ENCODE peak calls at places on chromosomes 5 and 9, in eight cellular contexts. One of them, this sample, is unnamed.

GRCh38 chr9:126471084-126471611 is 142.6 kb upstream of the LMX1B start:
- DNase-seq in stimulated activated CD4-positive, alpha-beta T cell treated with anti-CD3 and anti-CD28 coated beads, Interleukin-4, amount 100 ng/mL, for 48 hours: peak
- DNase-seq in right cardiac atrium: peak
- DNase-seq in kidney epithelial cell: no peak
- DNase-seq in heart left ventricle: peak
- DNase-seq in fibroblast of pulmonary artery: peak
- DNase-seq in AG08395: no peak
- DNase-seq in effector memory CD4-positive, alpha-beta T cell: peak
- DNase-seq in this sample: peak

GRCh38 chr5:40717281-40717680 is 37.6 kb downstream of the PTGER4 start:
- DNase-seq in heart left ventricle: no peak
- DNase-seq in AG08395: peak
- DNase-seq in effector memory CD4-positive, alpha-beta T cell: no peak
- DNase-seq in fibroblast of pulmonary artery: peak
- DNase-seq in kidney epithelial cell: no peak
- DNase-seq in right cardiac atrium: no peak
- DNase-seq in stimulated activated CD4-positive, alpha-beta T cell treated with anti-CD3 and anti-CD28 coated beads, Interleukin-4, amount 100 ng/mL, for 48 hours: no peak
- DNase-seq in this sample: no peak

GRCh38 chr5:119445544-119445943 is 6.8 kb upstream of the HSD17B4 start:
- DNase-seq in right cardiac atrium: no peak
- DNase-seq in fibroblast of pulmonary artery: no peak
- DNase-seq in kidney epithelial cell: no peak
- DNase-seq in heart left ventricle: no peak
- DNase-seq in stimulated activated CD4-positive, alpha-beta T cell treated with anti-CD3 and anti-CD28 coated beads, Interleukin-4, amount 100 ng/mL, for 48 hours: no peak
- DNase-seq in AG08395: no peak
- DNase-seq in effector memory CD4-positive, alpha-beta T cell: no peak
- DNase-seq in this sample: no peak

GRCh38 chr5:132011561-132012384 is at the start of gene ACSL6:
- DNase-seq in stimulated activated CD4-positive, alpha-beta T cell treated with anti-CD3 and anti-CD28 coated beads, Interleukin-4, amount 100 ng/mL, for 48 hours: no peak
- DNase-seq in effector memory CD4-positive, alpha-beta T cell: peak
- DNase-seq in AG08395: no peak
- DNase-seq in kidney epithelial cell: no peak
- DNase-seq in right cardiac atrium: peak
- DNase-seq in heart left ventricle: peak
- DNase-seq in fibroblast of pulmonary artery: no peak
- DNase-seq in this sample: no peak

GRCh38 chr9:76302947-76303550 is 91.2 kb downstream of the RFK start:
- DNase-seq in fibroblast of pulmonary artery: peak
- DNase-seq in right cardiac atrium: no peak
- DNase-seq in AG08395: peak
- DNase-seq in effector memory CD4-positive, alpha-beta T cell: no peak
- DNase-seq in heart left ventricle: no peak
- DNase-seq in stimulated activated CD4-positive, alpha-beta T cell treated with anti-CD3 and anti-CD28 coated beads, Interleukin-4, amount 100 ng/mL, for 48 hours: no peak
- DNase-seq in kidney epithelial cell: no peak
- DNase-seq in this sample: no peak

GRCh38 chr9:129595323-129595741 is 25.6 kb downstream of the C9orf50 start:
- DNase-seq in heart left ventricle: no peak
- DNase-seq in fibroblast of pulmonary artery: no peak
- DNase-seq in stimulated activated CD4-positive, alpha-beta T cell treated with anti-CD3 and anti-CD28 coated beads, Interleukin-4, amount 100 ng/mL, for 48 hours: no peak
- DNase-seq in AG08395: peak
- DNase-seq in kidney epithelial cell: no peak
- DNase-seq in right cardiac atrium: peak
- DNase-seq in effector memory CD4-positive, alpha-beta T cell: no peak
- DNase-seq in this sample: no peak

GRCh38 chr9:24487946-24488345 is 57.8 kb downstream of the IZUMO3 start:
- DNase-seq in AG08395: no peak
- DNase-seq in effector memory CD4-positive, alpha-beta T cell: no peak
- DNase-seq in heart left ventricle: no peak
- DNase-seq in kidney epithelial cell: no peak
- DNase-seq in right cardiac atrium: no peak
- DNase-seq in stimulated activated CD4-positive, alpha-beta T cell treated with anti-CD3 and anti-CD28 coated beads, Interleukin-4, amount 100 ng/mL, for 48 hours: no peak
- DNase-seq in fibroblast of pulmonary artery: no peak
- DNase-seq in this sample: no peak

GRCh38 chr5:75475364-75475763 is 36.1 kb downstream of the CERT1 start:
- DNase-seq in kidney epithelial cell: no peak
- DNase-seq in stimulated activated CD4-positive, alpha-beta T cell treated with anti-CD3 and anti-CD28 coated beads, Interleukin-4, amount 100 ng/mL, for 48 hours: no peak
- DNase-seq in right cardiac atrium: no peak
- DNase-seq in AG08395: no peak
- DNase-seq in effector memory CD4-positive, alpha-beta T cell: no peak
- DNase-seq in heart left ventricle: no peak
- DNase-seq in fibroblast of pulmonary artery: no peak
- DNase-seq in this sample: no peak

GRCh38 chr5:172616730-172617129 is 24.3 kb upstream of the NEURL1B start:
- DNase-seq in heart left ventricle: peak
- DNase-seq in kidney epithelial cell: no peak
- DNase-seq in effector memory CD4-positive, alpha-beta T cell: no peak
- DNase-seq in right cardiac atrium: peak
- DNase-seq in stimulated activated CD4-positive, alpha-beta T cell treated with anti-CD3 and anti-CD28 coated beads, Interleukin-4, amount 100 ng/mL, for 48 hours: no peak
- DNase-seq in fibroblast of pulmonary artery: peak
- DNase-seq in AG08395: no peak
- DNase-seq in this sample: no peak

GRCh38 chr5:157100140-157100679 is 8.6 kb downstream of the HAVCR2 start:
- DNase-seq in fibroblast of pulmonary artery: peak
- DNase-seq in right cardiac atrium: no peak
- DNase-seq in kidney epithelial cell: peak
- DNase-seq in effector memory CD4-positive, alpha-beta T cell: no peak
- DNase-seq in AG08395: peak
- DNase-seq in heart left ventricle: no peak
- DNase-seq in stimulated activated CD4-positive, alpha-beta T cell treated with anti-CD3 and anti-CD28 coated beads, Interleukin-4, amount 100 ng/mL, for 48 hours: no peak
- DNase-seq in this sample: no peak

GRCh38 chr9:9352877-9353481 is 1259.8 kb downstream of the PTPRD start:
- DNase-seq in heart left ventricle: no peak
- DNase-seq in AG08395: no peak
- DNase-seq in right cardiac atrium: no peak
- DNase-seq in fibroblast of pulmonary artery: peak
- DNase-seq in effector memory CD4-positive, alpha-beta T cell: no peak
- DNase-seq in stimulated activated CD4-positive, alpha-beta T cell treated with anti-CD3 and anti-CD28 coated beads, Interleukin-4, amount 100 ng/mL, for 48 hours: no peak
- DNase-seq in kidney epithelial cell: no peak
- DNase-seq in this sample: no peak

GRCh38 chr9:18756712-18757125 is 276.3 kb downstream of the SAXO1 start:
- DNase-seq in stimulated activated CD4-positive, alpha-beta T cell treated with anti-CD3 and anti-CD28 coated beads, Interleukin-4, amount 100 ng/mL, for 48 hours: no peak
- DNase-seq in kidney epithelial cell: no peak
- DNase-seq in right cardiac atrium: no peak
- DNase-seq in effector memory CD4-positive, alpha-beta T cell: no peak
- DNase-seq in heart left ventricle: no peak
- DNase-seq in fibroblast of pulmonary artery: no peak
- DNase-seq in AG08395: no peak
- DNase-seq in this sample: no peak

GRCh38 chr5:167816864-167817263 is 474.6 kb upstream of the WWC1 start:
- DNase-seq in AG08395: no peak
- DNase-seq in heart left ventricle: no peak
- DNase-seq in right cardiac atrium: no peak
- DNase-seq in fibroblast of pulmonary artery: no peak
- DNase-seq in stimulated activated CD4-positive, alpha-beta T cell treated with anti-CD3 and anti-CD28 coated beads, Interleukin-4, amount 100 ng/mL, for 48 hours: no peak
- DNase-seq in effector memory CD4-positive, alpha-beta T cell: no peak
- DNase-seq in kidney epithelial cell: no peak
- DNase-seq in this sample: no peak

GRCh38 chr9:117622347-117622746 is 81.9 kb upstream of the TLR4 start:
- DNase-seq in effector memory CD4-positive, alpha-beta T cell: no peak
- DNase-seq in AG08395: no peak
- DNase-seq in heart left ventricle: no peak
- DNase-seq in right cardiac atrium: no peak
- DNase-seq in fibroblast of pulmonary artery: no peak
- DNase-seq in kidney epithelial cell: no peak
- DNase-seq in stimulated activated CD4-positive, alpha-beta T cell treated with anti-CD3 and anti-CD28 coated beads, Interleukin-4, amount 100 ng/mL, for 48 hours: no peak
- DNase-seq in this sample: no peak

GRCh38 chr5:168706655-168707069 is 127.5 kb upstream of the PANK3 start:
- DNase-seq in effector memory CD4-positive, alpha-beta T cell: no peak
- DNase-seq in fibroblast of pulmonary artery: peak
- DNase-seq in right cardiac atrium: peak
- DNase-seq in heart left ventricle: no peak
- DNase-seq in kidney epithelial cell: no peak
- DNase-seq in AG08395: peak
- DNase-seq in stimulated activated CD4-positive, alpha-beta T cell treated with anti-CD3 and anti-CD28 coated beads, Interleukin-4, amount 100 ng/mL, for 48 hours: no peak
- DNase-seq in this sample: no peak